ENCODE peak calls at places on chromosomes 13 and 19, in six cellular contexts. J is stimulated activated CD8-positive, alpha-beta memory T cell treated with anti-CD3 and anti-CD28 coated beads, Interleukin-4, amount 100 ng/mL, for 48 hours; B is T-helper 9 cell; V is mucosa of gallbladder; T is right cardiac atrium; S is suprapubic skin. Z is an unnamed sample.
A peak's percentile ranks its signal among the peaks of the same experiment; 100 is the strongest.

GRCh38 chr13:51315658-51316057 is 23.8 kb upstream of the SERPINE3 start:
- DNase-seq in J (no peak), B (no peak), V (no peak), T (no peak), S (no peak), Z (no peak)

GRCh38 chr19:36103040-36103626 is 7.8 kb upstream of the OVOL3 start:
- DNase-seq in J (no peak), B (no peak), V (no peak), T (no peak), S (no peak), Z (no peak)

GRCh38 chr13:79780240-79780639 is 299.3 kb downstream of the NDFIP2 start:
- DNase-seq in J (no peak), B (no peak), V (no peak), T (no peak), S (no peak), Z (no peak)

GRCh38 chr19:50252111-50252886 is 48.9 kb downstream of the MYH14 start:
- DNase-seq in J (peak; percentile 79), B (peak; percentile 9), V (no peak), T (no peak), S (no peak), Z (no peak)

GRCh38 chr13:92074658-92075057 is 676.2 kb downstream of the GPC5 start:
- DNase-seq in J (no peak), B (no peak), V (no peak), T (no peak), S (no peak), Z (peak; percentile 10)

GRCh38 chr13:76229281-76229680 is 593.2 kb downstream of the LMO7 start:
- DNase-seq in J (no peak), B (no peak), V (no peak), T (no peak), S (no peak), Z (no peak)

GRCh38 chr19:7371001-7371400 is 22.3 kb downstream of the ARHGEF18 start:
- DNase-seq in J (no peak), B (no peak), V (no peak), T (no peak), S (no peak), Z (no peak)

GRCh38 chr19:58406818-58407657 is 1.4 kb upstream of the ZNF584 start:
- DNase-seq in J (no peak), B (no peak), V (no peak), T (no peak), S (no peak), Z (no peak)

GRCh38 chr19:35955881-35956634 is 19.9 kb downstream of the LRFN3 start:
- DNase-seq in J (no peak), B (no peak), V (no peak), T (no peak), S (no peak), Z (no peak)

GRCh38 chr19:5683177-5683886 is 2.5 kb downstream of the HSD11B1L start:
- DNase-seq in J (no peak), B (no peak), V (no peak), T (no peak), S (no peak), Z (no peak)

GRCh38 chr13:110322126-110322827 is 15.2 kb downstream of the COL4A2 start:
- DNase-seq in J (no peak), B (no peak), V (no peak), T (no peak), S (peak; percentile 73), Z (no peak)

GRCh38 chr13:87677334-87678234 is 6.4 kb downstream of the SLITRK5 start:
- DNase-seq in J (no peak), B (no peak), V (no peak), T (no peak), S (no peak), Z (peak; percentile 88)

GRCh38 chr19:39843919-39844793 is 2.0 kb downstream of the FBL start:
- DNase-seq in J (no peak), B (no peak), V (no peak), T (no peak), S (no peak), Z (peak; percentile 58)

GRCh38 chr19:35734273-35734672 is 8.0 kb downstream of the IGFLR1 start:
- DNase-seq in J (no peak), B (no peak), V (no peak), T (peak; percentile 11), S (no peak), Z (no peak)

GRCh38 chr13:99258210-99258860 is at the start of gene GPR18:
- DNase-seq in J (no peak), B (no peak), V (no peak), T (no peak), S (no peak), Z (no peak)

GRCh38 chr19:984165-984967 is at the start of gene WDR18:
- DNase-seq in J (peak; percentile 96), B (peak; percentile 83), V (peak; percentile 93), T (peak; percentile 95), S (peak; percentile 97), Z (peak; percentile 94)

GRCh38 chr19:30649934-30650614 is 277.9 kb downstream of the ZNF536 start:
- DNase-seq in J (peak; percentile 43), B (no peak), V (peak; percentile 18), T (no peak), S (no peak), Z (peak; percentile 58)

GRCh38 chr19:34504809-34505291 is 23.3 kb downstream of the WTIP start:
- DNase-seq in J (no peak), B (no peak), V (no peak), T (no peak), S (peak; percentile 75), Z (no peak)

GRCh38 chr13:101706651-101707050 is 254.2 kb downstream of the ITGBL1 start:
- DNase-seq in J (no peak), B (no peak), V (peak; percentile 16), T (peak; percentile 12), S (no peak), Z (no peak)

GRCh38 chr19:17681505-17682125 is 6.5 kb downstream of the UNC13A start:
- DNase-seq in J (peak; percentile 70), B (peak; percentile 28), V (peak; percentile 29), T (peak; percentile 57), S (no peak), Z (no peak)

GRCh38 chr19:925912-926594 is at the start of gene ARID3A:
- DNase-seq in J (no peak), B (no peak), V (no peak), T (no peak), S (no peak), Z (peak; percentile 71)

GRCh38 chr19:50535672-50536071 is 22.0 kb upstream of the ASPDH start:
- DNase-seq in J (no peak), B (no peak), V (no peak), T (no peak), S (no peak), Z (no peak)

GRCh38 chr19:42140125-42140754 is 8.0 kb upstream of the POU2F2 start:
- DNase-seq in J (peak; percentile 51), B (no peak), V (peak; percentile 76), T (peak; percentile 52), S (no peak), Z (no peak)

GRCh38 chr13:95253033-95253432 is 48.2 kb downstream of the ABCC4 start:
- DNase-seq in J (no peak), B (no peak), V (no peak), T (no peak), S (no peak), Z (no peak)

GRCh38 chr13:94249512-94249911 is 230.0 kb downstream of the DCT start:
- DNase-seq in J (no peak), B (no peak), V (no peak), T (no peak), S (no peak), Z (peak; percentile 21)